ENCODE peak calls at places on chromosomes 11 and 22, in six cellular contexts. I is fibroblast of lung, A is A549, H is tibial artery, C is choroid plexus epithelial cell, U is IMR-90. S is an unnamed sample.
A peak's percentile ranks its signal among the peaks of the same experiment; 100 is the strongest.

GRCh38 chr11:118009821-118010737 is 23.9 kb downstream of the IL10RA start:
- DNase-seq in I (no peak), A (no peak), H (no peak), C (no peak), U (no peak), S (no peak)

GRCh38 chr11:1230456-1231395 is 7.9 kb downstream of the MUC5B start:
- DNase-seq in I (no peak), A (no peak), H (peak; percentile 61), C (no peak), U (no peak), S (no peak)

GRCh38 chr11:115284766-115285165 is 219.4 kb downstream of the CADM1 start:
- DNase-seq in I (peak; percentile 29), A (no peak), H (no peak), C (peak; percentile 4), U (peak; percentile 50), S (peak; percentile 87)

GRCh38 chr11:64341429-64341828 is 1.4 kb downstream of the CCDC88B start:
- DNase-seq in I (no peak), A (no peak), H (no peak), C (no peak), U (no peak), S (no peak)

GRCh38 chr11:104254347-104254746 is 90.4 kb upstream of the PDGFD start:
- DNase-seq in I (peak; percentile 41), A (peak; percentile 26), H (no peak), C (peak; percentile 67), U (no peak), S (peak; percentile 26)

GRCh38 chr11:69539416-69540117 is 58.1 kb downstream of the LINC01488 start:
- DNase-seq in I (no peak), A (no peak), H (no peak), C (no peak), U (no peak), S (no peak)

GRCh38 chr11:104782377-104782754 is 115.9 kb downstream of the CASP12 start:
- DNase-seq in I (no peak), A (no peak), H (no peak), C (no peak), U (no peak), S (no peak)

GRCh38 chr22:43110444-43110926 is at the start of gene BIK:
- DNase-seq in I (peak; percentile 27), A (peak; percentile 41), H (no peak), C (no peak), U (no peak), S (no peak)

GRCh38 chr11:78231962-78232459 is 43.3 kb downstream of the USP35 start:
- DNase-seq in I (peak; percentile 80), A (no peak), H (no peak), C (peak; percentile 60), U (peak; percentile 83), S (peak; percentile 87)

GRCh38 chr11:88098289-88098688 is 77.0 kb downstream of the RAB38 start:
- DNase-seq in I (no peak), A (no peak), H (no peak), C (peak; percentile 29), U (no peak), S (peak; percentile 2)

GRCh38 chr22:32531955-32532818 is 57.6 kb downstream of the FBXO7 start:
- DNase-seq in I (peak; percentile 92), A (no peak), H (peak; percentile 89), C (peak; percentile 86), U (peak; percentile 93), S (peak; percentile 91)

GRCh38 chr22:43288807-43289417 is 54.3 kb downstream of the SCUBE1 start:
- DNase-seq in I (no peak), A (no peak), H (no peak), C (no peak), U (no peak), S (no peak)

GRCh38 chr11:65584723-65585171 is 8.9 kb downstream of the EHBP1L1 start:
- DNase-seq in I (no peak), A (no peak), H (no peak), C (peak; percentile 17), U (no peak), S (no peak)

GRCh38 chr22:22755778-22756100 is 111.3 kb downstream of the GGTLC2 start:
- DNase-seq in I (no peak), A (no peak), H (no peak), C (no peak), U (no peak), S (no peak)

GRCh38 chr22:46737105-46737975 is 712 bp downstream of the CERK start:
- DNase-seq in I (peak; percentile 38), A (no peak), H (no peak), C (peak; percentile 47), U (peak; percentile 34), S (peak; percentile 22)

GRCh38 chr22:46737976-46738641 is at the start of gene CERK:
- DNase-seq in I (peak; percentile 76), A (peak; percentile 31), H (peak; percentile 89), C (peak; percentile 69), U (peak; percentile 62), S (peak; percentile 44)

GRCh38 chr22:46734830-46735453 is 3.1 kb downstream of the CERK start:
- DNase-seq in I (no peak), A (no peak), H (no peak), C (peak; percentile 29), U (no peak), S (no peak)

GRCh38 chr22:46736705-46737104 is 1.3 kb downstream of the CERK start:
- DNase-seq in I (no peak), A (no peak), H (no peak), C (no peak), U (no peak), S (no peak)

GRCh38 chr22:46735747-46736608 is 2.1 kb downstream of the CERK start:
- DNase-seq in I (no peak), A (no peak), H (no peak), C (no peak), U (no peak), S (no peak)
- H3K4me3 ChIP-seq in I (no peak overlapping the region), A (no peak overlapping the region), H (peak overlapping the region; percentile 85), C (peak overlapping the region; percentile 24), U (no peak overlapping the region), S (peak overlapping the region; percentile 27)

DNA sequence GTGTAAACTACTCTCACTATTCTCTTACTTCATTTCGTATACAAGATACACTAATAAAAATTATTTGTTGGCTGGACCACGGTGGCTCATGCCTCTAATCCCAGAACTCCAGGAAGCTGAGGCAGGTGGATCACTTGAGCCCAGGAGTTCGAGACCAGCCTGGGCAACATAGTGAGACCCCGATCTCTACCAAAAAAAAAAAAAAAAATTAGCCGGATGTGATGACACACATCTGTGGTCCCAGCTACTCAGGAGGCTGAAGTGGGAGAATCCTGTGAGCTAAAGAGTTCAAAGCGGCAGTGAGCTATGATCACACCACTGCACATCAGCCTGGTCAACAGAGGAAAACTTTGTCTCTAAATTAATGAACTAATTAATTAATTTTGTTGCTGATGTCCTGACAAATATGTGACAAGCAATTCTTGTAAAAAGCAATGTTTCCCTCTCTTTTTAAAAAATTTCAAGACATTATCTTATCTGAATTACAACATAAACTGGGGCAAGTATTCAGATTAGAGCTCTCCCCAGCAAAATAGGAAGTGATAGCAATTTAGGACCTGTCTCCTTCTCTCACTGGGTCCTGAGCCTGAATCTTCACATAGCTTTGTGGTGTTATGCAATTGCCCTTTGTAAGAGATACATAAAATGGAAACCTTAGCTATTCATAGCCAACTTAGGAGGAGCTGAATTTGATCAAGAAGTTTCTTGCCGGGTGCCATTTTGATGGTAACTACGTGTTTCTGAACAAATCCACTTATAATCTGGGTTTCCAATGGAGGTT is 17.6 kb upstream of the TMA7B start:
- DNase-seq in I (no peak), A (no peak), H (no peak), C (no peak), U (no peak), S (no peak)
- H3K4me3 ChIP-seq in I (no peak overlapping the region), A (no peak overlapping the region), H (no peak overlapping the region), C (no peak overlapping the region), U (no peak overlapping the region), S (no peak overlapping the region)

GRCh38 chr11:75307058-75307457 is 44.4 kb downstream of the ARRB1 start:
- DNase-seq in I (no peak), A (no peak), H (no peak), C (no peak), U (no peak), S (no peak)

GRCh38 chr11:75305993-75306392 is 45.5 kb downstream of the ARRB1 start:
- DNase-seq in I (no peak), A (no peak), H (no peak), C (no peak), U (no peak), S (no peak)

GRCh38 chr11:75308116-75308515 is 43.3 kb downstream of the ARRB1 start:
- DNase-seq in I (no peak), A (no peak), H (peak; percentile 79), C (no peak), U (no peak), S (no peak)

GRCh38 chr11:75308986-75309385 is 42.5 kb downstream of the ARRB1 start:
- DNase-seq in I (no peak), A (no peak), H (no peak), C (no peak), U (no peak), S (no peak)

DNA sequence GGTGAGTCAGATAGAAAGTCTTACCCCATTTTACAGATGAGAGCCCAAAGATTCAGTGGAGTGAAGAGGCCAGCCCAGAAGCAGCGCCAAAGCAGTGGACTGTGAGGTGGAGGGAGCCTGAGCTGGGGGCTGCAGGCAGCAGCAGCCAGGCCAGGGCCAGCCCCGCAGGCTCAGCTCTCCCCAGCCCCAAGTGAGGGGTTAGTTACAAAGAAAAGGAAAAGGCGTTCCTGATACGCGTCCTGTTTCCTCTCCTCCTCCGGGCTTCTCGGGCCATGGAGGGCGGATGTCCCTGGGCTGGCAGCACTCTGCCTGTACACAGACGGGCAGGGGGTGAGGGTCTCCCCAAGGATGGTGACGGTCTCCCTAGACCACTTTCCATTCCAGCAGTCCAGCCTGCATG is 44.9 kb downstream of the ARRB1 start:
- DNase-seq in I (no peak), A (no peak), H (no peak), C (no peak), U (no peak), S (no peak)
- H3K4me3 ChIP-seq in I (no peak overlapping the region), A (no peak overlapping the region), H (no peak overlapping the region), C (no peak overlapping the region), U (no peak overlapping the region), S (no peak overlapping the region)

GRCh38 chr11:13064593-13064992 is 55.5 kb downstream of the RASSF10 start:
- DNase-seq in I (no peak), A (no peak), H (no peak), C (no peak), U (no peak), S (no peak)

GRCh38 chr11:13062115-13062514 is 53.0 kb downstream of the RASSF10 start:
- DNase-seq in I (no peak), A (no peak), H (no peak), C (no peak), U (no peak), S (no peak)

GRCh38 chr11:13065200-13065787 is 56.2 kb downstream of the RASSF10 start:
- DNase-seq in I (no peak), A (no peak), H (no peak), C (no peak), U (no peak), S (no peak)

DNA sequence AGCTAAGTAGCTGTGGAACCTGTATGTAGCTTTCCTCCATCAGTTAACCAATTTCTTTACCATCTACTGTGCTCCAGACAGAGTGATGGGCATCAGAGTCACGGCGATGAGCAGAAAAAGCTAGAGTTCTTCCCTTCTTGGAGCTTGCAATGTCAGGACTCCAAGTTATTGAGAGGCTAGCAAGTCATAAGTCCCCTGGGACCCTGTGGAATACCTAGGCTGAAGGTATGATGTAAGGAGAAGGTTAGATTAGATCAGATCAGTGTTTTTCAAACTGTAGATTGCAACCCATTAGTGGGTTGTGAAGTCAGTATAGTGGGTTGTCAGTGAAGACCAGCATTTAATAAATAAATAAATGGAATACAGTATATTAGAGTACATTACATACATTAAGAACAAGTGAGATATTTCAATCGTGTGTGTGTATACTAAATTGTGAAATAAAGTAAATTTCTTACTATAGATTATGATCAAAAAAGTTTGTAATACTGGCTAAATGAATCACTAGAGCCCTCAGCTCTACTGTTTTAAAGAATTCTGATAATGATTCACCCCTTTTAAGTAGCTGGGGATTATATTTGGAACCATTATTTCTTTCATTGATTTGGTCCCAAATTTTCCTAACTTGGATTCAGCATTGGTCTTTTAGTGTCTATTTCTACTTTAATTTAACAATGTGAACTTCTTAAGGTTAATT is 52.3 kb downstream of the RASSF10 start:
- DNase-seq in I (no peak), A (no peak), H (no peak), C (peak; percentile 40), U (no peak), S (no peak)
- H3K4me3 ChIP-seq in I (no peak overlapping the region), A (no peak overlapping the region), H (no peak overlapping the region), C (no peak overlapping the region), U (no peak overlapping the region), S (no peak overlapping the region)